ENCODE peak calls at places on chromosomes 7 and 10, in nine cellular contexts. F, B, A, L, Z, I, D, V and P are unnamed samples.

GRCh38 chr7:75876126-75876881 is 2.5 kb upstream of the RHBDD2 start:
- DNase-seq in V (no peak), Z (no peak), A (no peak), I (no peak), F (no peak), D (no peak), L (no peak), B (no peak), P (no peak)

GRCh38 chr10:10804998-10805737 is 212.5 kb upstream of the CELF2 start:
- DNase-seq in L (no peak), V (peak), B (no peak), Z (peak), A (no peak), D (no peak), F (peak), I (no peak), P (peak)

GRCh38 chr10:29435809-29436501 is 147.1 kb downstream of the LYZL1 start:
- DNase-seq in Z (peak), I (no peak), L (no peak), D (no peak), B (no peak), A (no peak), F (peak), V (peak), P (no peak)

GRCh38 chr10:5530846-5531557 is 6.2 kb downstream of the CALML3 start:
- DNase-seq in Z (no peak), F (no peak), V (no peak), A (no peak), B (no peak), L (no peak), I (peak), D (no peak), P (no peak)

GRCh38 chr10:51832652-51833383 is 133.4 kb upstream of the CSTF2T start:
- DNase-seq in B (no peak), Z (peak), V (peak), L (no peak), A (peak), F (peak), I (no peak), D (no peak), P (peak)

GRCh38 chr7:85750454-85750949 is 563.6 kb upstream of the SEMA3D start:
- DNase-seq in Z (peak), D (no peak), I (no peak), F (peak), B (peak), V (peak), L (peak), A (peak), P (peak)

GRCh38 chr7:157272351-157273207 is 64.2 kb upstream of the DNAJB6 start:
- DNase-seq in F (no peak), A (no peak), Z (no peak), D (no peak), L (no peak), I (peak), B (no peak), V (no peak), P (no peak)

GRCh38 chr7:106793015-106793651 is 71.9 kb upstream of the PIK3CG start:
- DNase-seq in A (no peak), F (peak), B (no peak), V (peak), I (no peak), L (no peak), D (no peak), Z (peak), P (peak)

GRCh38 chr10:75406158-75407065 is 4.8 kb upstream of the ZNF503 start:
- DNase-seq in Z (no peak), B (peak), L (no peak), A (no peak), D (no peak), I (no peak), F (no peak), V (no peak), P (no peak)

GRCh38 chr7:26151096-26151495 is 902 bp upstream of the NFE2L3 start:
- DNase-seq in L (no peak), Z (no peak), B (no peak), V (no peak), I (no peak), F (no peak), D (no peak), A (no peak), P (no peak)

GRCh38 chr10:45438457-45439090 is 64.6 kb downstream of the ALOX5 start:
- DNase-seq in D (no peak), Z (no peak), A (no peak), V (no peak), F (no peak), I (no peak), B (no peak), L (no peak), P (no peak)

GRCh38 chr7:149547126-149547525 is 49.5 kb upstream of the ZNF746 start:
- DNase-seq in B (no peak), I (no peak), A (no peak), V (no peak), D (no peak), L (no peak), Z (no peak), F (no peak), P (no peak)

GRCh38 chr7:106959753-106960152 is 84.8 kb upstream of the PRKAR2B start:
- DNase-seq in A (no peak), D (no peak), F (no peak), V (no peak), I (no peak), Z (no peak), B (peak), L (no peak), P (no peak)

GRCh38 chr10:43383204-43383971 is 12.0 kb downstream of the FXYD4 start:
- DNase-seq in Z (no peak), L (no peak), I (peak), F (no peak), V (no peak), D (no peak), B (no peak), A (no peak), P (no peak)

GRCh38 chr10:102175415-102175814 is 23.2 kb downstream of the NOLC1 start:
- DNase-seq in D (no peak), I (no peak), A (peak), Z (peak), F (peak), V (peak), B (no peak), L (no peak), P (peak)

GRCh38 chr7:16261654-16262053 is 159.7 kb downstream of the CRPPA start:
- DNase-seq in B (no peak), F (no peak), A (no peak), L (no peak), I (no peak), V (no peak), D (no peak), Z (no peak), P (no peak)

GRCh38 chr10:23157691-23158369 is 34.3 kb upstream of the PTF1A start:
- DNase-seq in Z (peak), I (no peak), V (peak), B (peak), F (peak), L (peak), D (no peak), A (peak), P (peak)

GRCh38 chr7:121547341-121548092 is 151.4 kb upstream of the FAM3C start:
- DNase-seq in A (peak), F (peak), L (no peak), D (no peak), B (no peak), V (peak), Z (peak), I (no peak), P (peak)

GRCh38 chr7:95491634-95492314 is 6.0 kb downstream of the ASB4 start:
- DNase-seq in I (no peak), V (no peak), A (no peak), B (peak), D (no peak), Z (no peak), L (no peak), F (no peak), P (no peak)

GRCh38 chr7:4108951-4109350 is 573.1 kb upstream of the FOXK1 start:
- DNase-seq in A (no peak), V (no peak), I (no peak), F (no peak), D (no peak), Z (no peak), B (no peak), L (no peak), P (no peak)

GRCh38 chr10:14491814-14492213 is 161.1 kb upstream of the FRMD4A start:
- DNase-seq in I (no peak), L (no peak), A (no peak), Z (peak), F (no peak), D (no peak), V (peak), B (no peak), P (no peak)

GRCh38 chr10:47030191-47030698 is 119.0 kb downstream of the PTPN20 start:
- DNase-seq in F (no peak), L (peak), B (peak), A (no peak), Z (no peak), I (peak), D (no peak), V (no peak), P (no peak)

GRCh38 chr10:21870849-21871248 is 132.7 kb downstream of the DNAJC1 start:
- DNase-seq in B (no peak), F (no peak), A (no peak), I (no peak), V (no peak), L (no peak), D (no peak), Z (no peak), P (no peak)

GRCh38 chr7:21767300-21767900 is 178.3 kb downstream of the CDCA7L start:
- DNase-seq in F (peak), Z (peak), B (peak), L (peak), V (peak), A (peak), D (peak), I (no peak), P (peak)

GRCh38 chr7:130352335-130353074 is 7.9 kb downstream of the CPA5 start:
- DNase-seq in F (peak), I (no peak), A (peak), D (no peak), Z (peak), B (no peak), L (no peak), V (peak), P (peak)

GRCh38 chr7:100582650-100583049 is 3.3 kb downstream of the LRCH4 start:
- DNase-seq in I (no peak), V (no peak), B (no peak), Z (no peak), D (no peak), L (no peak), F (no peak), A (no peak), P (no peak)

GRCh38 chr10:71218833-71219120 is 6.4 kb downstream of the UNC5B start:
- DNase-seq in L (no peak), Z (no peak), B (no peak), A (no peak), F (no peak), D (no peak), V (no peak), I (no peak), P (no peak)

GRCh38 chr10:71216751-71217265 is 4.4 kb downstream of the UNC5B start:
- DNase-seq in D (no peak), L (no peak), A (no peak), Z (peak), F (peak), I (no peak), V (no peak), B (no peak), P (no peak)

GRCh38 chr10:71217266-71218045 is 5.1 kb downstream of the UNC5B start:
- DNase-seq in A (no peak), Z (peak), L (no peak), D (no peak), B (peak), V (no peak), I (no peak), F (peak), P (no peak)

GRCh38 chr10:71219918-71220688 is 7.7 kb downstream of the UNC5B start:
- DNase-seq in F (no peak), B (no peak), Z (no peak), D (no peak), I (no peak), V (no peak), L (no peak), A (no peak), P (no peak)

GRCh38 chr10:71218046-71218832 is 5.9 kb downstream of the UNC5B start:
- DNase-seq in Z (peak), L (no peak), A (no peak), B (peak), I (no peak), D (no peak), V (peak), F (peak), P (peak)
- TF ChIP-seq CTCF in Z (no peak), L (no peak), A (no peak), B (no peak), I (no peak), D (no peak), V (no peak), F (no peak), P (no peak)

GRCh38 chr7:131861620-131862346 is 305.4 kb upstream of the PODXL start:
- DNase-seq in D (no peak), B (no peak), V (peak), A (no peak), Z (no peak), F (peak), L (no peak), I (no peak), P (peak)
- TF ChIP-seq CTCF in D (no peak), B (no peak), V (no peak), A (no peak), Z (no peak), F (peak), L (no peak), I (no peak), P (no peak)

DNA sequence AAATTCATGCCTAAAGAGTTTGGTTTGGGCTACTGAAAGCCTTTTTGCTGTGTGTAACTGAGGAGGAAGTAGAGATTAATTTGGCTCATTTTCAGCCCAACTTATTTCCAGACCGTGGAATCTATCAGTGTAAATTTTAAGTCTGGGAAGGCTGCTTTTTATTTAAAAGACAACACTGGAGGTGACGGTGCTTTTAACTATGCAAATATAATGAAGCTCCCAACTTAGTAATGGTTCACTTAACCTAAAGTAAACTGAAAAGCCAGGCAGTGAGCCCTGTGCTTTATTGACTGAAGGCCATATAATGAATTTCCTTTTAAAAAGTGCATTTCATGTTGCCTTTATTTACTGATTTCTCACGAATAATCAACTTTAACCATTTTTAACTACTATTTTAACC is 127.2 kb downstream of the NPY start:
- DNase-seq in A (no peak), V (no peak), Z (no peak), D (no peak), F (no peak), I (no peak), B (no peak), L (no peak), P (no peak)
- TF ChIP-seq CTCF in A (no peak), V (no peak), Z (no peak), D (no peak), F (no peak), I (no peak), B (no peak), L (no peak), P (no peak)

GRCh38 chr7:105399043-105399725 is 10.5 kb upstream of the SRPK2 start:
- DNase-seq in L (no peak), I (no peak), V (peak), B (no peak), F (peak), Z (peak), A (no peak), D (no peak), P (peak)
- TF ChIP-seq CTCF in L (no peak), I (no peak), V (peak), B (no peak), F (peak), Z (peak), A (peak), D (peak), P (peak)

GRCh38 chr7:34902181-34902580 is 135.1 kb downstream of the DPY19L1 start:
- DNase-seq in I (no peak), Z (no peak), L (no peak), D (no peak), F (no peak), B (no peak), V (no peak), A (no peak), P (no peak)

GRCh38 chr7:34904987-34905386 is 132.3 kb downstream of the DPY19L1 start:
- DNase-seq in L (no peak), I (no peak), A (no peak), B (no peak), F (no peak), D (no peak), Z (no peak), V (no peak), P (no peak)

GRCh38 chr7:34895202-34895601 is 142.1 kb downstream of the DPY19L1 start:
- DNase-seq in F (no peak), I (no peak), L (no peak), V (no peak), D (no peak), Z (no peak), A (no peak), B (no peak), P (no peak)

DNA sequence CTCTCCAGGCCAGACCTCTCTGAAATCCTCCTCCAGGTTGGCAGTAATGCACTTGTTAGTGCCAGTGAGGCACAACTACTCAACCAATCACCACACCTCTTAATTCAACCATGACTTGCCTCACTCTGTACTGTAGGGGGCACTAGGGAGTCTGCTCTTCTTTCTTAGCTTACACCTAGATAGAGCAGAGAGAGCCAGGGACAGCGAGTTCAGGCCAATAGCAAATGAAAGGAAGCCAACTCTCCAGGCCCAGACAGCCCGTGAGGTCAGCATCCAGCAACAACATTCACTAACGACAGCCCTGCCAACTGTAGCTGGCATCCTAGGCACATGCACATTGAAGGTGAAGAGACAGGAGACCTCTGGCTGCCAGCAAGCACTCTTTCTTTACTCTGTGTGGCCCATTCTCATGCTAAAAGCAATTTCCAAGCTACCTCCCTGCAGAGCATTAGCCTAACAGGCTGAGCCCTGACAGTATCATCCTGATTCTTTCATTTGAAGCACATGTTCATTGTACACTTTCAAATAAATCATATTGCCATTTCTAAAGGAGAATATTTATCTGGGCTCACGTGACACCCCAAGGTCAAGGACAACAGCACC is 136.3 kb downstream of the DPY19L1 start:
- DNase-seq in I (no peak), F (no peak), B (peak), A (no peak), D (no peak), Z (peak), V (no peak), L (no peak), P (peak)
- TF ChIP-seq CTCF in I (no peak), F (peak), B (peak), A (peak), D (no peak), Z (peak), V (no peak), L (peak), P (peak)

GRCh38 chr7:2104716-2105115 is 128.0 kb downstream of the MAD1L1 start:
- DNase-seq in B (no peak), D (no peak), L (no peak), A (no peak), Z (peak), V (no peak), F (peak), I (no peak), P (no peak)
- TF ChIP-seq CTCF in B (no peak), D (no peak), L (no peak), A (no peak), Z (no peak), V (no peak), F (no peak), I (no peak), P (no peak)

GRCh38 chr7:49789736-49790135 is 16.3 kb downstream of the VWC2 start:
- DNase-seq in F (no peak), L (no peak), I (no peak), Z (no peak), D (no peak), A (no peak), V (no peak), B (no peak), P (no peak)

GRCh38 chr7:49788455-49789059 is 15.1 kb downstream of the VWC2 start:
- DNase-seq in D (no peak), V (no peak), Z (no peak), A (no peak), F (no peak), B (no peak), I (no peak), L (no peak), P (no peak)

GRCh38 chr7:49787980-49788379 is 14.5 kb downstream of the VWC2 start:
- DNase-seq in I (no peak), V (no peak), A (no peak), F (no peak), L (no peak), B (no peak), D (no peak), Z (no peak), P (no peak)

GRCh38 chr7:49790209-49790608 is 16.8 kb downstream of the VWC2 start:
- DNase-seq in A (no peak), D (no peak), F (no peak), I (no peak), Z (no peak), L (no peak), V (no peak), B (no peak), P (no peak)

GRCh38 chr7:49791089-49791741 is 17.8 kb downstream of the VWC2 start:
- DNase-seq in B (peak), A (no peak), D (no peak), L (no peak), I (no peak), F (no peak), Z (no peak), V (no peak), P (no peak)
- TF ChIP-seq CTCF in B (peak), A (no peak), D (peak), L (no peak), I (no peak), F (no peak), Z (no peak), V (no peak), P (no peak)